ENCODE peak calls at places on chromosomes 16 and 17, in ten cellular contexts. F is adrenal gland, M is cardiac muscle cell, C is iPS DF 6.9, Z is spleen, D is uterus, R is heart right ventricle, I is aorta, N is tibial artery, U is body of pancreas. T is an unnamed sample.
A peak's percentile ranks its signal among the peaks of the same experiment; 100 is the strongest.

GRCh38 chr17:27824176-27824575 is 23.8 kb upstream of the NOS2 start:
- DNase-seq in Z (no peak), U (no peak), M (no peak), R (no peak), F (no peak), N (no peak), I (no peak), C (no peak), D (no peak), T (no peak)

GRCh38 chr17:21495281-21495680 is 119.1 kb downstream of the KCNJ12 start:
- DNase-seq in N (no peak), D (no peak), Z (no peak), M (no peak), F (no peak), I (no peak), U (no peak), R (no peak), C (no peak), T (no peak)

GRCh38 chr16:71848622-71849021 is 2.8 kb downstream of the ATXN1L start:
- DNase-seq in F (no peak), I (no peak), C (no peak), D (no peak), N (no peak), R (no peak), M (no peak), Z (no peak), U (no peak), T (no peak)

GRCh38 chr16:50267651-50268050 is 1.3 kb downstream of the ADCY7 start:
- DNase-seq in U (no peak), F (no peak), Z (peak; percentile 80), I (peak; percentile 43), N (no peak), R (no peak), D (no peak), C (no peak), M (no peak), T (no peak)

GRCh38 chr17:27566673-27567562 is 64.1 kb upstream of the LGALS9 start:
- DNase-seq in Z (peak; percentile 32), C (no peak), D (no peak), R (no peak), M (no peak), I (no peak), U (no peak), N (no peak), F (no peak), T (no peak)

GRCh38 chr17:17119533-17119932 is 77.3 kb downstream of the MPRIP start:
- DNase-seq in F (peak; percentile 40), N (no peak), D (no peak), U (peak; percentile 37), Z (peak; percentile 84), M (peak; percentile 29), R (no peak), C (no peak), I (no peak), T (no peak)

GRCh38 chr17:52524238-52524637 is 365.7 kb upstream of the CA10 start:
- DNase-seq in N (no peak), F (no peak), Z (no peak), M (no peak), C (no peak), U (no peak), R (no peak), D (no peak), I (no peak), T (no peak)

GRCh38 chr17:4407216-4407615 is 26.5 kb upstream of the SPNS3 start:
- DNase-seq in N (no peak), F (no peak), Z (no peak), D (no peak), C (no peak), R (no peak), U (no peak), M (peak; percentile 45), I (no peak), T (no peak)

GRCh38 chr16:77037696-77038347 is 153.2 kb upstream of the MON1B start:
- DNase-seq in D (no peak), I (no peak), C (no peak), M (no peak), U (no peak), F (no peak), N (no peak), Z (no peak), R (no peak), T (no peak)

GRCh38 chr16:15757630-15758251 is 99.1 kb downstream of the MYH11 start:
- DNase-seq in Z (no peak), F (no peak), U (no peak), M (no peak), C (no peak), N (no peak), D (no peak), R (no peak), I (peak; percentile 63), T (no peak)

GRCh38 chr16:84611041-84611440 is 6.8 kb downstream of the COTL1 start:
- DNase-seq in F (no peak), M (peak; percentile 89), I (no peak), N (no peak), R (no peak), C (no peak), D (no peak), Z (no peak), U (no peak), T (no peak)

GRCh38 chr17:68122587-68122986 is 87.1 kb downstream of the KPNA2 start:
- DNase-seq in U (no peak), R (no peak), M (no peak), N (no peak), F (no peak), Z (no peak), C (no peak), I (no peak), D (no peak), T (no peak)

GRCh38 chr17:50603340-50603739 is 31.3 kb upstream of the ABCC3 start:
- DNase-seq in F (no peak), D (no peak), C (no peak), Z (no peak), R (no peak), N (no peak), M (no peak), I (no peak), U (no peak), T (no peak)

GRCh38 chr16:12087901-12088364 is 111.4 kb downstream of the SNX29 start:
- DNase-seq in M (no peak), C (no peak), I (peak; percentile 69), R (peak; percentile 42), U (no peak), F (no peak), Z (peak; percentile 80), D (no peak), N (peak; percentile 15), T (no peak)

GRCh38 chr16:71564377-71564967 is 12.4 kb downstream of the TAT start:
- DNase-seq in D (no peak), U (no peak), R (peak; percentile 94), C (no peak), Z (no peak), N (no peak), M (no peak), I (peak; percentile 97), F (peak; percentile 93), T (no peak)

GRCh38 chr17:40554646-40555295 is 10.5 kb downstream of the CCR7 start:
- DNase-seq in N (no peak), C (no peak), Z (peak; percentile 74), M (no peak), F (peak; percentile 21), U (peak; percentile 6), I (peak; percentile 66), R (no peak), D (peak; percentile 22), T (no peak)
- H3K4me1 ChIP-seq in N (peaks cover 36% of the 10 kb centered on the region), C (peaks cover 2% of the 10 kb centered on the region), Z (peaks cover 93% of the 10 kb centered on the region), M (peaks cover 31% of the 10 kb centered on the region), F (peaks cover 51% of the 10 kb centered on the region), U (peaks cover 14% of the 10 kb centered on the region), I (no peaks in the 10 kb centered on the region), R (peaks cover 56% of the 10 kb centered on the region), D (peaks cover 18% of the 10 kb centered on the region), T (peaks cover 46% of the 10 kb centered on the region)

GRCh38 chr16:22816475-22816874 is 2.5 kb downstream of the HS3ST2 start:
- DNase-seq in D (no peak), F (peak; percentile 21), R (no peak), N (no peak), Z (no peak), M (no peak), I (peak; percentile 75), C (no peak), U (no peak), T (no peak)

GRCh38 chr16:22813223-22813945 is 578 bp upstream of the HS3ST2 start:
- DNase-seq in D (no peak), M (peak; percentile 23), F (peak; percentile 43), I (peak; percentile 92), N (peak; percentile 50), Z (no peak), C (peak; percentile 54), R (peak; percentile 56), U (no peak), T (peak; percentile 23)

GRCh38 chr16:22815863-22816262 is 1.9 kb downstream of the HS3ST2 start:
- DNase-seq in U (no peak), D (no peak), N (no peak), M (no peak), I (no peak), R (no peak), C (no peak), F (no peak), Z (no peak), T (no peak)

GRCh38 chr16:22814330-22815105 is 556 bp downstream of the HS3ST2 start:
- DNase-seq in M (no peak), N (peak; percentile 23), C (no peak), Z (no peak), U (no peak), R (peak; percentile 12), D (no peak), F (no peak), I (peak; percentile 79), T (no peak)

GRCh38 chr16:22813946-22814325 is at the start of gene HS3ST2:
- DNase-seq in N (peak; percentile 36), U (no peak), C (no peak), D (no peak), R (peak; percentile 42), M (peak; percentile 1), Z (no peak), I (peak; percentile 91), F (peak; percentile 31), T (no peak)
- H3K27me3 ChIP-seq in N (peaks cover 31% of the 10 kb centered on the region), U (no peaks in the 10 kb centered on the region), C (peaks cover 5% of the 10 kb centered on the region), D (peaks cover 10% of the 10 kb centered on the region), R (peaks cover 59% of the 10 kb centered on the region), M (peaks cover 52% of the 10 kb centered on the region), Z (peaks cover 84% of the 10 kb centered on the region), I (no peaks in the 10 kb centered on the region), F (peaks cover 33% of the 10 kb centered on the region), T (peaks cover 23% of the 10 kb centered on the region)

GRCh38 chr16:26627958-26628357 is 438.8 kb upstream of the C16orf82 start:
- DNase-seq in M (no peak), F (no peak), N (no peak), U (no peak), I (no peak), D (no peak), C (no peak), Z (no peak), R (no peak), T (no peak)
- H3K27ac ChIP-seq in M (no peak overlapping the region), F (no peak overlapping the region), N (no peak overlapping the region), U (no peak overlapping the region), I (no peak overlapping the region), D (no peak overlapping the region), C (no peak overlapping the region), Z (no peak overlapping the region), R (no peak overlapping the region), T (no peak overlapping the region)

DNA sequence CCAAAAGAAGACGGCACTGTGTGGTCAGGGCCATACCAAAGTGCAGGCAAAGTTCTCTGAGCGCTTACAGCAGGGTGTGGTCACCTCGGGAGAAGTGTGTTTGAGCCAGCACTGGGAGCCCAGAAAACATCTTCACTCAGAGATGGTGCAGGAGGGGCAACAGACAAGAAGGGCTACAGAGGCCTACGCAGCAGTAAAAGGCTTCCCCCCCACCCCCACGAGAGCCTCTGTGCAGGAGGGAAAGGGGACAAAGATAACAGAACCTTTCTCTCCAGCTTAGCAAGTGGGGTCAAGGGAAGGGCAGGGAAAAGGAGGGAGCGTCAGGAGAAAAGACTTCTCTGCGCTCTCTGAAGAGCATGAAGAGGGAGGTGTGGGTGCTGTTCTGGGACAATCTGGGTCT is 2.8 kb downstream of the VAT1 start:
- DNase-seq in I (no peak), N (no peak), C (no peak), R (no peak), D (no peak), M (no peak), F (peak; percentile 50), Z (no peak), U (no peak), T (no peak)
- H3K4me1 ChIP-seq in I (no peaks in the 10 kb centered on the region), N (peaks cover 18% of the 10 kb centered on the region), C (peaks cover 4% of the 10 kb centered on the region), R (peaks cover 56% of the 10 kb centered on the region), D (no peaks in the 10 kb centered on the region), M (peaks cover 37% of the 10 kb centered on the region), F (peaks cover 59% of the 10 kb centered on the region), Z (peaks cover 71% of the 10 kb centered on the region), U (peaks cover 27% of the 10 kb centered on the region), T (peaks cover 39% of the 10 kb centered on the region)